ENCODE peak calls at places on chromosome 6, in six cellular contexts. S, O, F, H, P and Z are unnamed samples.

GRCh38 chr6:10511477-10511876 is 9.7 kb upstream of the GCNT2 start:
- DNase-seq in O (no peak), H (peak; percentile 68), F (no peak), P (no peak), S (no peak), Z (no peak)

GRCh38 chr6:41638801-41639555 is 710 bp downstream of the MDFI start:
- DNase-seq in P (no peak), H (no peak), O (no peak), F (peak; percentile 20), S (no peak), Z (peak; percentile 31)

GRCh38 chr6:151065027-151065815 is 174.5 kb upstream of the AKAP12 start:
- DNase-seq in P (no peak), F (no peak), S (no peak), H (no peak), O (no peak), Z (no peak)

GRCh38 chr6:116884530-116884929 is 7.5 kb downstream of the RFX6 start:
- DNase-seq in P (no peak), H (peak; percentile 16), F (no peak), S (no peak), O (no peak), Z (no peak)

GRCh38 chr6:56510984-56511531 is 131.6 kb downstream of the DST start:
- DNase-seq in P (peak; percentile 29), H (peak; percentile 78), O (no peak), F (no peak), S (no peak), Z (no peak)

GRCh38 chr6:836276-836853 is 143.4 kb upstream of the EXOC2 start:
- DNase-seq in O (peak; percentile 17), S (no peak), P (no peak), H (no peak), F (no peak), Z (no peak)

GRCh38 chr6:112337209-112337638 is 9.9 kb upstream of the RFPL4B start:
- DNase-seq in S (no peak), H (peak; percentile 50), O (peak; percentile 39), F (peak; percentile 89), P (no peak), Z (peak; percentile 26)

GRCh38 chr6:55918639-55919038 is 43.2 kb upstream of the BMP5 start:
- DNase-seq in P (no peak), S (no peak), H (no peak), F (no peak), O (no peak), Z (no peak)

GRCh38 chr6:24694198-24694597 is 24.8 kb downstream of the C6orf62 start:
- DNase-seq in F (no peak), S (no peak), P (no peak), O (no peak), H (no peak), Z (no peak)

GRCh38 chr6:36263390-36263789 is 6.5 kb upstream of the PNPLA1 start:
- DNase-seq in P (no peak), H (no peak), F (no peak), O (no peak), S (no peak), Z (no peak)

GRCh38 chr6:147578159-147578558 is 69.7 kb downstream of the SAMD5 start:
- DNase-seq in P (no peak), S (no peak), H (no peak), O (no peak), F (no peak), Z (no peak)

GRCh38 chr6:135328136-135328535 is 147.0 kb downstream of the MYB start:
- DNase-seq in H (no peak), F (no peak), O (no peak), P (no peak), S (no peak), Z (no peak)

GRCh38 chr6:3443221-3443515 is 13.7 kb downstream of the SLC22A23 start:
- DNase-seq in H (no peak), F (no peak), S (no peak), P (no peak), O (no peak), Z (no peak)

GRCh38 chr6:38155144-38155543 is 335.6 kb downstream of the ZFAND3 start:
- DNase-seq in P (no peak), H (peak; percentile 63), S (no peak), F (peak; percentile 94), O (no peak), Z (no peak)

GRCh38 chr6:96943535-96943934 is 19.0 kb downstream of the KLHL32 start:
- DNase-seq in S (no peak), O (no peak), P (no peak), F (no peak), H (no peak), Z (no peak)

GRCh38 chr6:98716341-98716740 is 118.0 kb upstream of the POU3F2 start:
- DNase-seq in H (peak; percentile 1), F (no peak), S (no peak), P (no peak), O (no peak), Z (no peak)

GRCh38 chr6:39202166-39202565 is 27.1 kb downstream of the KCNK5 start:
- DNase-seq in H (no peak), O (no peak), F (no peak), S (no peak), P (no peak), Z (no peak)

GRCh38 chr6:12238191-12238590 is 52.0 kb upstream of the EDN1 start:
- DNase-seq in S (no peak), O (no peak), F (no peak), H (no peak), P (no peak), Z (peak; percentile 35)

GRCh38 chr6:36683145-36683655 is 4.7 kb downstream of the CDKN1A start:
- DNase-seq in H (no peak), S (no peak), O (no peak), F (no peak), P (no peak), Z (no peak)

GRCh38 chr6:90284236-90284744 is 12.4 kb downstream of the BACH2 start:
- DNase-seq in F (peak; percentile 90), P (peak; percentile 31), H (no peak), O (peak; percentile 62), S (no peak), Z (peak; percentile 85)

DNA sequence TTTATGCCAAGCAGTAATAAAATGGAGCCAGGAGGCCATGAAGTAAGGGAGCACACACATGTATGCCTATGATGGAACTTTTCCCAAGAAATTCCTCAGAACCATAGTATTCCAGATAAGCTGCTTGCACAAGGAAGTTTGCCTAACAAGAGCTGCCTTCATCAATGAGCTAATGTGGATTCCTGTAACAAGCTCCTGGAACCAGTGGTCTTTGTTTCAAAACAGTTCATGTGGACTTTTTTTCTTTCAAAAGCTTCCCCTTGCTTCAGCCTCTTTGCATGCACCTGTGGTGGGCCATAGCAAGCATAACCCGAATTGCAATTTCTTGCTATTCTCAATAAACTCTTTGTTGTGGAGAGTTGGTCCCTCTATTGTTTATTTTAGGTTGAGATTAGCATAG is 359.6 kb downstream of the UTRN start:
- DNase-seq in H (peak; percentile 81), O (no peak), F (no peak), P (no peak), S (no peak), Z (no peak)
- TF ChIP-seq MYC in H (no peak), O (no peak), F (no peak), P (no peak), S (no peak), Z (no peak)

DNA sequence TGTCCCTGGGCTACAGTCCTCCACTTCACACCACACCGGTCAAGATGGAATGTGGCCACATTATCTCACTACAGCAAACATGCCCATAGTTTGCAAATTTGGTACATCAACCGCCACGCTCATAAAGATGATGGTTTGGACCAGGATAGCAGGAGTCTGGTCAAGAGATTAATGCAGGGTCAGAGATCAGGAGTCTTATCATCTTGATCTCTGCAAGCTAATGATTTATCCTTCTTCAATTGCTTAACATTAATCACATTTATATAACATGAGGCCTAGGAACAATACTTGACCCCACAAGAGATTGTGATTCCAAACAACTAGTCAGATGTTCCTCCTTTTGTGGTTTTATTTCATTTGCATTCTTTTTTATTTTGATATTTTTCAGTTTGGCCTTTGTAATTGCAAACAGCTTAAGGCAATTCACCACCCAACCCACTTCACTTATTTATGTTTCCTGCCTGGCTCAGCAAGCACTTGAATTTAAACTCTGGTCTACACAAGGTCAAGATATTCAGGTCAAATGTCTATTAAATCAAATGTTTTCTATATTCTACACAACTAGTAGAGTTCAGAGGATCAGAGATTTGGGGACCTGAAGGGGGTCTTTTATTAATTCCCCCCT is 100.3 kb downstream of the SGK1 start:
- DNase-seq in H (no peak), S (no peak), O (no peak), F (no peak), P (no peak), Z (no peak)
- TF ChIP-seq MYC in H (no peak), S (no peak), O (no peak), F (no peak), P (no peak), Z (no peak)

GRCh38 chr6:44275749-44276648 is 5.7 kb downstream of the TMEM151B start:
- DNase-seq in S (no peak), O (no peak), F (no peak), P (peak; percentile 71), H (no peak), Z (no peak)

GRCh38 chr6:44275271-44275748 is 5.1 kb downstream of the TMEM151B start:
- DNase-seq in O (no peak), F (no peak), H (no peak), S (no peak), P (no peak), Z (no peak)

GRCh38 chr6:44277763-44278162 is 7.5 kb downstream of the TMEM151B start:
- DNase-seq in F (no peak), H (no peak), S (no peak), O (no peak), P (no peak), Z (no peak)

GRCh38 chr6:44278316-44278715 is 8.1 kb downstream of the TMEM151B start:
- DNase-seq in O (no peak), F (no peak), S (no peak), P (no peak), H (no peak), Z (no peak)

GRCh38 chr6:44276667-44277640 is 6.7 kb downstream of the TMEM151B start:
- DNase-seq in H (no peak), O (no peak), P (no peak), F (no peak), S (no peak), Z (no peak)
- TF ChIP-seq MYC in H (no peak), O (no peak), P (no peak), F (no peak), S (no peak), Z (no peak)

GRCh38 chr6:149211046-149211571 is 106.4 kb upstream of the TAB2 start:
- DNase-seq in S (no peak), P (no peak), H (peak; percentile 35), O (no peak), F (no peak), Z (peak; percentile 79)

GRCh38 chr6:149212202-149212601 is 105.3 kb upstream of the TAB2 start:
- DNase-seq in S (no peak), P (no peak), F (no peak), O (no peak), H (no peak), Z (no peak)

GRCh38 chr6:149216459-149216858 is 101.1 kb upstream of the TAB2 start:
- DNase-seq in S (no peak), F (no peak), P (no peak), O (no peak), H (no peak), Z (no peak)

GRCh38 chr6:149212892-149213786 is 104.4 kb upstream of the TAB2 start:
- DNase-seq in P (no peak), O (no peak), F (no peak), H (no peak), S (no peak), Z (no peak)

DNA sequence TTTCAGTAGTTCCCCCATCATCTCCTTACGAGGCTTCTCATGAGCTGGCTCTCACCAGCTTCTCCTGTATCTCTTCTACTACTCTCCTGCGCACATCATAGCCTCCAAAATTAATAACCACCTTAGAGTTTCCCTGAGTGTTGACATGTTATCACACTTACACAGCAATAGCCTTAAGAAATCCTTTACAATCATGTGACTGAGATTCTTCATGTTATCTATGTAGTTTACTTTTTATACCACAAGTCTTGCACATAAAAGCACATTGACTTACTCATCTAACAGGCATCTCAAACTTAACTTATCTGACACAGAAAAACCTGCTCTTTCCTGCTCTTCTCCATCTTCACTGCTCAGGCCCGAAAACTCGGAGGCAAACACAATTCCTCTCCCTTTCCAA is 103.7 kb upstream of the TAB2 start:
- DNase-seq in F (no peak), O (no peak), S (no peak), H (no peak), P (no peak), Z (no peak)
- TF ChIP-seq MYC in F (no peak), O (no peak), S (no peak), H (no peak), P (no peak), Z (no peak)